ENCODE peak calls at places on chromosome 20, in five cellular contexts. One of them, this sample, is unnamed.

GRCh38 chr20:63102720-63103375 is 96.1 kb upstream of the BHLHE23 start:
- DNase-seq in SK-N-SH: peak; percentile 61
- DNase-seq in K562: no peak
- DNase-seq in GM12878: no peak
- DNase-seq in HepG2: no peak
- DNase-seq in this sample: peak; percentile 45

GRCh38 chr20:5078399-5078958 is 41.3 kb downstream of the PCNA start:
- DNase-seq in HepG2: peak; percentile 60
- DNase-seq in SK-N-SH: no peak
- DNase-seq in K562: peak; percentile 43
- DNase-seq in GM12878: peak; percentile 98
- DNase-seq in this sample: no peak

GRCh38 chr20:63580796-63581461 is 6.9 kb upstream of the HELZ2 start:
- DNase-seq in HepG2: peak; percentile 78
- DNase-seq in K562: peak; percentile 63
- DNase-seq in SK-N-SH: peak; percentile 52
- DNase-seq in GM12878: no peak
- DNase-seq in this sample: peak; percentile 48

GRCh38 chr20:52103911-52104545 is 87.6 kb downstream of the ZFP64 start:
- DNase-seq in GM12878: no peak
- DNase-seq in HepG2: no peak
- DNase-seq in K562: no peak
- DNase-seq in SK-N-SH: no peak
- DNase-seq in this sample: peak; percentile 30

GRCh38 chr20:33433465-33433864 is 10.1 kb downstream of the SNTA1 start:
- DNase-seq in K562: no peak
- DNase-seq in GM12878: no peak
- DNase-seq in SK-N-SH: no peak
- DNase-seq in HepG2: no peak
- DNase-seq in this sample: no peak

GRCh38 chr20:46400253-46400652 is 6.2 kb downstream of the ELMO2 start:
- DNase-seq in SK-N-SH: no peak
- DNase-seq in GM12878: no peak
- DNase-seq in K562: no peak
- DNase-seq in HepG2: no peak
- DNase-seq in this sample: no peak

GRCh38 chr20:36812601-36813000 is 39.0 kb upstream of the DSN1 start:
- DNase-seq in HepG2: no peak
- DNase-seq in SK-N-SH: no peak
- DNase-seq in GM12878: no peak
- DNase-seq in K562: no peak
- DNase-seq in this sample: no peak

GRCh38 chr20:36408219-36408618 is 102.1 kb downstream of the DLGAP4 start:
- DNase-seq in GM12878: no peak
- DNase-seq in K562: peak; percentile 23
- DNase-seq in HepG2: peak; percentile 26
- DNase-seq in SK-N-SH: peak; percentile 75
- DNase-seq in this sample: no peak

GRCh38 chr20:63027425-63028389 is 20.9 kb upstream of the BHLHE23 start:
- DNase-seq in K562: no peak
- DNase-seq in GM12878: no peak
- DNase-seq in HepG2: no peak
- DNase-seq in SK-N-SH: peak; percentile 76
- DNase-seq in this sample: no peak

GRCh38 chr20:1757606-1758507 is 100.3 kb upstream of the SIRPG start:
- DNase-seq in HepG2: no peak
- DNase-seq in K562: no peak
- DNase-seq in SK-N-SH: no peak
- DNase-seq in GM12878: no peak
- DNase-seq in this sample: no peak

GRCh38 chr20:14142964-14143627 is 147.8 kb downstream of the MACROD2 start:
- DNase-seq in K562: no peak
- DNase-seq in SK-N-SH: peak; percentile 17
- DNase-seq in HepG2: no peak
- DNase-seq in GM12878: no peak
- DNase-seq in this sample: no peak

GRCh38 chr20:23445596-23446217 is 6.2 kb downstream of the CSTL1 start:
- DNase-seq in SK-N-SH: no peak
- DNase-seq in K562: no peak
- DNase-seq in GM12878: no peak
- DNase-seq in HepG2: peak; percentile 55
- DNase-seq in this sample: no peak

GRCh38 chr20:56843386-56843785 is 214.3 kb downstream of the TFAP2C start:
- DNase-seq in GM12878: no peak
- DNase-seq in HepG2: no peak
- DNase-seq in K562: no peak
- DNase-seq in SK-N-SH: no peak
- DNase-seq in this sample: no peak

GRCh38 chr20:55322745-55323144 is 682.6 kb downstream of the CBLN4 start:
- DNase-seq in SK-N-SH: no peak
- DNase-seq in K562: no peak
- DNase-seq in HepG2: no peak
- DNase-seq in GM12878: no peak
- DNase-seq in this sample: no peak

GRCh38 chr20:51359947-51360346 is 182.6 kb downstream of the NFATC2 start:
- DNase-seq in K562: no peak
- DNase-seq in GM12878: no peak
- DNase-seq in SK-N-SH: no peak
- DNase-seq in HepG2: no peak
- DNase-seq in this sample: no peak

GRCh38 chr20:2618815-2619214 is 33.6 kb upstream of the NOP56 start:
- DNase-seq in K562: no peak
- DNase-seq in GM12878: no peak
- DNase-seq in SK-N-SH: no peak
- DNase-seq in HepG2: no peak
- DNase-seq in this sample: no peak

GRCh38 chr20:21513881-21514540 is at the start of gene NKX2-2:
- DNase-seq in GM12878: no peak
- DNase-seq in K562: no peak
- DNase-seq in HepG2: no peak
- DNase-seq in SK-N-SH: peak; percentile 32
- DNase-seq in this sample: peak; percentile 48

GRCh38 chr20:57622579-57623381 is 2.6 kb upstream of the ZBP1 start:
- DNase-seq in SK-N-SH: peak; percentile 84
- DNase-seq in HepG2: peak; percentile 41
- DNase-seq in GM12878: no peak
- DNase-seq in K562: peak; percentile 66
- DNase-seq in this sample: peak; percentile 71

GRCh38 chr20:15076785-15077184 is 739.4 kb upstream of the FLRT3 start:
- DNase-seq in SK-N-SH: no peak
- DNase-seq in HepG2: no peak
- DNase-seq in K562: no peak
- DNase-seq in GM12878: no peak
- DNase-seq in this sample: no peak

GRCh38 chr20:48455606-48456360 is 372.0 kb downstream of the PREX1 start:
- DNase-seq in K562: no peak
- DNase-seq in SK-N-SH: no peak
- DNase-seq in GM12878: no peak
- DNase-seq in HepG2: no peak
- DNase-seq in this sample: no peak

GRCh38 chr20:43893930-43894329 is 20.7 kb upstream of the TOX2 start:
- DNase-seq in HepG2: no peak
- DNase-seq in K562: no peak
- DNase-seq in GM12878: no peak
- DNase-seq in SK-N-SH: no peak
- DNase-seq in this sample: no peak

GRCh38 chr20:7866279-7866678 is 74.0 kb downstream of the HAO1 start:
- DNase-seq in HepG2: peak; percentile 44
- DNase-seq in K562: no peak
- DNase-seq in SK-N-SH: no peak
- DNase-seq in GM12878: no peak
- DNase-seq in this sample: no peak

GRCh38 chr20:51610761-51611624 is 68.5 kb upstream of the NFATC2 start:
- DNase-seq in K562: no peak
- DNase-seq in SK-N-SH: no peak
- DNase-seq in HepG2: no peak
- DNase-seq in GM12878: no peak
- DNase-seq in this sample: no peak

GRCh38 chr20:37095108-37095608 is 639 bp downstream of the RBL1 start:
- DNase-seq in SK-N-SH: peak; percentile 56
- DNase-seq in GM12878: no peak
- DNase-seq in K562: peak; percentile 38
- DNase-seq in HepG2: peak; percentile 41
- DNase-seq in this sample: peak; percentile 30

GRCh38 chr20:17666491-17666890 is 15.6 kb downstream of the RRBP1 start:
- DNase-seq in K562: no peak
- DNase-seq in GM12878: no peak
- DNase-seq in SK-N-SH: no peak
- DNase-seq in HepG2: no peak
- DNase-seq in this sample: no peak

GRCh38 chr20:21027569-21027968 is 78.6 kb downstream of the LINC00237 start:
- DNase-seq in HepG2: peak; percentile 75
- DNase-seq in SK-N-SH: peak; percentile 52
- DNase-seq in GM12878: no peak
- DNase-seq in K562: no peak
- DNase-seq in this sample: peak; percentile 42

GRCh38 chr20:14477125-14477524 is 139.7 kb upstream of the FLRT3 start:
- DNase-seq in GM12878: no peak
- DNase-seq in HepG2: no peak
- DNase-seq in SK-N-SH: no peak
- DNase-seq in K562: no peak
- DNase-seq in this sample: no peak

GRCh38 chr20:63694596-63695418 is 1.6 kb upstream of the TNFRSF6B start:
- DNase-seq in SK-N-SH: peak; percentile 39
- DNase-seq in HepG2: no peak
- DNase-seq in K562: no peak
- DNase-seq in GM12878: no peak
- DNase-seq in this sample: no peak

GRCh38 chr20:63418617-63419016 is 53.8 kb downstream of the KCNQ2 start:
- DNase-seq in K562: no peak
- DNase-seq in SK-N-SH: no peak
- DNase-seq in GM12878: no peak
- DNase-seq in HepG2: no peak
- DNase-seq in this sample: no peak

GRCh38 chr20:57996936-57997629 is 231.4 kb downstream of the ANKRD60 start:
- DNase-seq in SK-N-SH: no peak
- DNase-seq in HepG2: no peak
- DNase-seq in GM12878: no peak
- DNase-seq in K562: no peak
- DNase-seq in this sample: no peak

GRCh38 chr20:56200456-56200855 is 48.1 kb upstream of the MC3R start:
- DNase-seq in GM12878: no peak
- DNase-seq in HepG2: peak; percentile 10
- DNase-seq in K562: peak; percentile 49
- DNase-seq in SK-N-SH: no peak
- DNase-seq in this sample: peak; percentile 30

GRCh38 chr20:63309261-63310071 is 16.5 kb downstream of the COL20A1 start:
- DNase-seq in SK-N-SH: peak; percentile 95
- DNase-seq in HepG2: peak; percentile 41
- DNase-seq in GM12878: no peak
- DNase-seq in K562: peak; percentile 77
- DNase-seq in this sample: peak; percentile 74

GRCh38 chr20:3908667-3909066 is 19.5 kb downstream of the PANK2 start:
- DNase-seq in K562: no peak
- DNase-seq in SK-N-SH: no peak
- DNase-seq in HepG2: no peak
- DNase-seq in GM12878: no peak
- DNase-seq in this sample: no peak

GRCh38 chr20:57251344-57251743 is 15.1 kb downstream of the BMP7 start:
- DNase-seq in K562: peak; percentile 15
- DNase-seq in SK-N-SH: no peak
- DNase-seq in GM12878: no peak
- DNase-seq in HepG2: no peak
- DNase-seq in this sample: no peak

GRCh38 chr20:45073182-45073581 is 27.7 kb downstream of the KCNS1 start:
- DNase-seq in GM12878: no peak
- DNase-seq in HepG2: no peak
- DNase-seq in K562: no peak
- DNase-seq in SK-N-SH: no peak
- DNase-seq in this sample: no peak
- TF ChIP-seq FOXM1 in GM12878: no peak
- TF ChIP-seq FOXM1 in HepG2: no peak
- TF ChIP-seq FOXM1 in K562: no peak
- TF ChIP-seq FOXM1 in SK-N-SH: no peak
- TF ChIP-seq FOXM1 in this sample: no peak

GRCh38 chr20:11229772-11230171 is 556.0 kb upstream of the JAG1 start:
- DNase-seq in SK-N-SH: no peak
- DNase-seq in HepG2: no peak
- DNase-seq in K562: no peak
- DNase-seq in GM12878: no peak
- DNase-seq in this sample: no peak
- TF ChIP-seq FOXM1 in SK-N-SH: no peak
- TF ChIP-seq FOXM1 in HepG2: no peak
- TF ChIP-seq FOXM1 in K562: no peak
- TF ChIP-seq FOXM1 in GM12878: no peak
- TF ChIP-seq FOXM1 in this sample: no peak

GRCh38 chr20:42373049-42373448 is 754.9 kb upstream of the CHD6 start:
- DNase-seq in SK-N-SH: no peak
- DNase-seq in HepG2: no peak
- DNase-seq in K562: no peak
- DNase-seq in GM12878: no peak
- DNase-seq in this sample: no peak

GRCh38 chr20:42370086-42370485 is 751.9 kb upstream of the CHD6 start:
- DNase-seq in GM12878: no peak
- DNase-seq in SK-N-SH: no peak
- DNase-seq in HepG2: no peak
- DNase-seq in K562: no peak
- DNase-seq in this sample: no peak

GRCh38 chr20:42366626-42367025 is 748.4 kb upstream of the CHD6 start:
- DNase-seq in GM12878: no peak
- DNase-seq in K562: no peak
- DNase-seq in SK-N-SH: no peak
- DNase-seq in HepG2: no peak
- DNase-seq in this sample: no peak

GRCh38 chr20:42364446-42364845 is 746.3 kb upstream of the CHD6 start:
- DNase-seq in GM12878: no peak
- DNase-seq in K562: no peak
- DNase-seq in SK-N-SH: no peak
- DNase-seq in HepG2: no peak
- DNase-seq in this sample: no peak

GRCh38 chr20:42368910-42369309 is 750.7 kb upstream of the CHD6 start:
- DNase-seq in K562: no peak
- DNase-seq in HepG2: no peak
- DNase-seq in GM12878: no peak
- DNase-seq in SK-N-SH: no peak
- DNase-seq in this sample: no peak
- TF ChIP-seq FOXM1 in K562: no peak
- TF ChIP-seq FOXM1 in HepG2: no peak
- TF ChIP-seq FOXM1 in GM12878: no peak
- TF ChIP-seq FOXM1 in SK-N-SH: no peak
- TF ChIP-seq FOXM1 in this sample: no peak

DNA sequence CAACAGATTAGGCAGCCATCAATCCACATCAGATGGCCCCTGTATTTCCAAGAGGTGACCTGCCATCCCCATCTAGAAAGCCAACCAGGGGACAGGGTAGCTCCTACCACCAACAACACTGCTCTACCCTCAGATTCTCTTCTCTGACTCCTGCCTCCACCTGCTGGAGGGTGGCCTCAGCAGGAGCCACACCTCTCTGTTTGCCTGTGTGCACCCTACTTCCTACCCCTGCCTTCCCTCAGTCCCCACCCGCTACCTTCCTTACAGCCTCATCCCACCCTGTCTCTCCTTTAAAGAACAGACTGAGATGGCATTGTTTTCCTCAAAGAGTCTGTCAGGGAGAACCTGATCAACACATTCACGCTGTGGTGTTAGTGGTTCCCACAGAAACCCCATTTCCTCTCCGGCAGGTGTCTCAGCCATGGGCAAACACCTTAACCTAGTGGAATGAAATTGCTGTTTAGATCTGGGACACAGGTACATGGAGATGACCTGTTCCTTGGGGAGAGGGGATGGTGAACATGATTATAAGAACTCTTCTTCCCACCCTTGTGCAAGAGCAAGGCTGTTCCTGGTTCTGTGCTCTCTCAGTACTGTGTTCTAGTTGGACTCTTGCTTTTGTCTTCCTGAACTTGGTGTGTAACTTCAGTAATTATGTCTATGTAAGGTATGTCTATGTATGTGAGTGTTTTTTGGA is 1.8 kb downstream of the ENTPD6 start:
- DNase-seq in GM12878: no peak
- DNase-seq in SK-N-SH: no peak
- DNase-seq in HepG2: no peak
- DNase-seq in K562: no peak
- DNase-seq in this sample: no peak
- TF ChIP-seq FOXM1 in GM12878: no peak
- TF ChIP-seq FOXM1 in SK-N-SH: no peak
- TF ChIP-seq FOXM1 in HepG2: no peak
- TF ChIP-seq FOXM1 in K562: no peak
- TF ChIP-seq FOXM1 in this sample: no peak

This sample was measured in HEK293T.